ENCODE peak calls at places on chromosomes 2 and 18, in six cellular contexts. W, E, Z, S, C and N are unnamed samples.

GRCh38 chr2:238149841-238150572 is 8.8 kb upstream of the ERFE start:
- DNase-seq in Z (no peak), C (no peak), W (no peak), S (no peak), E (peak), N (peak)

GRCh38 chr2:201396595-201396994 is 39.5 kb upstream of the FLACC1 start:
- DNase-seq in W (no peak), S (no peak), E (no peak), Z (no peak), C (no peak), N (no peak)

GRCh38 chr2:109284816-109285215 is 155.8 kb downstream of the SH3RF3 start:
- DNase-seq in C (no peak), W (peak), S (no peak), Z (peak), E (no peak), N (peak)

GRCh38 chr2:207558106-207558505 is 28.3 kb downstream of the CREB1 start:
- DNase-seq in S (no peak), E (no peak), Z (no peak), W (no peak), C (no peak), N (no peak)

GRCh38 chr2:119136872-119137271 is 21.7 kb downstream of the C1QL2 start:
- DNase-seq in C (no peak), E (no peak), W (no peak), Z (no peak), S (no peak), N (no peak)

GRCh38 chr18:22168360-22168921 is 948 bp upstream of the GATA6 start:
- DNase-seq in C (no peak), E (no peak), W (no peak), Z (peak), S (peak), N (peak)

GRCh38 chr2:49162151-49162550 is 7.8 kb upstream of the FSHR start:
- DNase-seq in E (no peak), W (no peak), S (no peak), Z (no peak), C (no peak), N (peak)

GRCh38 chr2:56132138-56132537 is 51.7 kb upstream of the CCDC85A start:
- DNase-seq in Z (no peak), W (no peak), E (no peak), C (no peak), S (no peak), N (peak)

GRCh38 chr2:66929632-66930385 is 467.3 kb upstream of the ETAA1 start:
- DNase-seq in E (no peak), C (no peak), S (peak), W (peak), Z (peak), N (no peak)

GRCh38 chr2:157720504-157720903 is 91.8 kb upstream of the ACVR1C start:
- DNase-seq in C (no peak), E (no peak), W (no peak), S (no peak), Z (no peak), N (no peak)

GRCh38 chr2:238167761-238168160 is 9.0 kb downstream of the ERFE start:
- DNase-seq in E (no peak), W (peak), C (no peak), Z (no peak), S (no peak), N (no peak)

GRCh38 chr18:12639990-12640880 is 17.7 kb downstream of the SPIRE1 start:
- DNase-seq in Z (peak), E (peak), C (no peak), W (no peak), S (no peak), N (no peak)

GRCh38 chr2:157837851-157838441 is 38.2 kb downstream of the ACVR1 start:
- DNase-seq in W (peak), S (no peak), C (no peak), E (peak), Z (peak), N (peak)

GRCh38 chr2:239312741-239313246 is 88.0 kb downstream of the HDAC4 start:
- DNase-seq in C (peak), W (peak), E (no peak), Z (peak), S (peak), N (no peak)

GRCh38 chr2:108884629-108885028 is 98.1 kb downstream of the CCDC138 start:
- DNase-seq in Z (no peak), S (no peak), E (no peak), C (no peak), W (no peak), N (peak)

GRCh38 chr2:217055624-217056023 is 195.8 kb upstream of the TNP1 start:
- DNase-seq in W (no peak), E (no peak), S (no peak), Z (no peak), C (no peak), N (no peak)

GRCh38 chr2:105371810-105372209 is 27.0 kb downstream of the FHL2 start:
- DNase-seq in S (no peak), Z (peak), C (no peak), W (no peak), E (no peak), N (no peak)

GRCh38 chr2:190930411-190930810 is 49.8 kb downstream of the GLS start:
- DNase-seq in Z (no peak), W (no peak), E (no peak), C (no peak), S (no peak), N (no peak)

GRCh38 chr18:77076111-77076510 is 56.5 kb downstream of the MBP start:
- DNase-seq in W (no peak), S (no peak), E (no peak), C (no peak), Z (no peak), N (no peak)

GRCh38 chr2:201795608-201796477 is 10.5 kb upstream of the CDK15 start:
- DNase-seq in S (no peak), E (no peak), C (no peak), W (no peak), Z (no peak), N (peak)

GRCh38 chr2:57516740-57517340 is 529.8 kb upstream of the VRK2 start:
- DNase-seq in S (no peak), E (no peak), C (no peak), Z (no peak), W (no peak), N (no peak)

GRCh38 chr2:39218401-39218800 is 25.4 kb downstream of the CDKL4 start:
- DNase-seq in Z (no peak), C (no peak), E (no peak), S (no peak), W (no peak), N (no peak)

GRCh38 chr2:133270550-133270949 is 297.7 kb downstream of the NCKAP5 start:
- DNase-seq in W (no peak), C (no peak), S (no peak), Z (no peak), E (no peak), N (peak)

GRCh38 chr18:51137051-51137729 is 60.3 kb downstream of the MEX3C start:
- DNase-seq in W (no peak), Z (no peak), E (no peak), S (no peak), C (no peak), N (no peak)

GRCh38 chr2:237180225-237180624 is 94.5 kb downstream of the COPS8 start:
- DNase-seq in S (no peak), E (no peak), W (no peak), Z (no peak), C (no peak), N (no peak)

GRCh38 chr2:72128843-72129227 is 18.8 kb downstream of the CYP26B1 start:
- DNase-seq in C (no peak), S (peak), Z (no peak), W (no peak), E (no peak), N (no peak)

GRCh38 chr2:140457483-140457882 is 1673.3 kb downstream of the LRP1B start:
- DNase-seq in Z (no peak), E (no peak), S (no peak), W (no peak), C (no peak), N (no peak)

GRCh38 chr2:235583144-235583543 is 89.3 kb downstream of the AGAP1 start:
- DNase-seq in Z (no peak), C (no peak), W (no peak), S (no peak), E (no peak), N (no peak)

GRCh38 chr18:69992776-69993175 is 45.1 kb upstream of the CD226 start:
- DNase-seq in W (no peak), C (no peak), E (no peak), S (no peak), Z (no peak), N (no peak)

GRCh38 chr18:64409511-64409910 is 260.6 kb upstream of the LINC00305 start:
- DNase-seq in Z (no peak), E (no peak), W (no peak), C (no peak), S (no peak), N (no peak)

GRCh38 chr2:222794585-222795579 is 66.0 kb upstream of the ACSL3 start:
- DNase-seq in S (no peak), E (no peak), C (no peak), Z (no peak), W (no peak), N (no peak)
- H3K27ac ChIP-seq in S (no peak), E (no peak), C (no peak), Z (no peak), W (no peak), N (no peak)

GRCh38 chr2:64838817-64839216 is 150.4 kb upstream of the SLC1A4 start:
- DNase-seq in Z (no peak), S (peak), E (no peak), W (no peak), C (no peak), N (peak)
- H3K27ac ChIP-seq in Z (no peak), S (peak), E (no peak), W (no peak), C (no peak), N (no peak)

GRCh38 chr18:67692811-67693210 is 176.3 kb upstream of the DSEL start:
- DNase-seq in W (no peak), S (no peak), E (no peak), C (no peak), Z (no peak), N (no peak)

GRCh38 chr18:67694787-67695186 is 178.3 kb upstream of the DSEL start:
- DNase-seq in C (no peak), E (no peak), S (no peak), Z (no peak), W (no peak), N (peak)

GRCh38 chr18:67695684-67696083 is 179.2 kb upstream of the DSEL start:
- DNase-seq in Z (no peak), E (no peak), W (no peak), C (no peak), S (no peak), N (no peak)
- H3K27ac ChIP-seq in Z (no peak), E (no peak), W (no peak), C (no peak), S (no peak), N (peak)

GRCh38 chr2:219524817-219525216 is 10.5 kb downstream of the ASIC4 start:
- DNase-seq in C (no peak), E (no peak), W (no peak), S (no peak), Z (no peak), N (no peak)

GRCh38 chr2:219522111-219523030 is 8.1 kb downstream of the ASIC4 start:
- DNase-seq in S (no peak), Z (no peak), C (no peak), W (no peak), E (no peak), N (peak)

GRCh38 chr2:219521066-219521880 is 7.0 kb downstream of the ASIC4 start:
- DNase-seq in C (peak), S (no peak), Z (peak), W (no peak), E (no peak), N (peak)

GRCh38 chr2:219525533-219526232 is 11.4 kb downstream of the ASIC4 start:
- DNase-seq in C (no peak), S (no peak), W (no peak), E (no peak), Z (no peak), N (no peak)

GRCh38 chr2:219523031-219523671 is 8.9 kb downstream of the ASIC4 start:
- DNase-seq in Z (no peak), C (no peak), S (no peak), W (no peak), E (no peak), N (no peak)
- H3K27ac ChIP-seq in Z (no peak), C (no peak), S (no peak), W (no peak), E (no peak), N (no peak)

DNA sequence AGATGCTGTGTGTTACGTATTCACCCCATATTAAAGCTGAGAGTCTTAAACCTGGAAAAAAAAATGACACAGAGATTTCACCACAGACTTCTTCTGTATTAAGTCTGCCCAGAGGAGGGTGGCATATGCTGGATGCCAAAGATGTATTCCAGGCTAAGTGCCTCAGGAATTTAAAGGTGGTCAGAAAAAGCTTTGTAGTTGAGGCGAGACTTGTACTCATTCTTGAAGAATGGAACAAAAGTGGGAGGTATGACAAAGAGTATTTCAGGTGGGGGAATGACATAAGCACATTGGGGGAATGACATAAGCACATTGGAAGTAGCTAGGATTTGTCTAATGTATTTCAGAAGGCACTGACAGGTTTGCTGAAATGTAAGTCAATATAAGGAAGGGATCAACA is 98.6 kb downstream of the BABAM2 start:
- DNase-seq in W (no peak), Z (no peak), S (no peak), C (no peak), E (no peak), N (no peak)
- H3K27ac ChIP-seq in W (no peak), Z (no peak), S (no peak), C (no peak), E (no peak), N (no peak)